ENCODE peak calls at places on chromosome 3, in four cellular contexts. One of them, this sample, is unnamed.

GRCh38 chr3:107193114-107193513 is 184.1 kb upstream of the CCDC54 start:
- DNase-seq in EL: no peak
- DNase-seq in T follicular helper cell: no peak
- DNase-seq in ELR: no peak
- DNase-seq in this sample: no peak

GRCh38 chr3:193572426-193572908 is 17.8 kb upstream of the ATP13A4 start:
- DNase-seq in EL: peak
- DNase-seq in T follicular helper cell: peak
- DNase-seq in ELR: peak
- DNase-seq in this sample: peak

GRCh38 chr3:33058780-33059179 is 38.2 kb downstream of the GLB1 start:
- DNase-seq in EL: no peak
- DNase-seq in T follicular helper cell: no peak
- DNase-seq in ELR: no peak
- DNase-seq in this sample: no peak

GRCh38 chr3:182644800-182645433 is 148.4 kb upstream of the ATP11B start:
- DNase-seq in EL: no peak
- DNase-seq in T follicular helper cell: no peak
- DNase-seq in ELR: no peak
- DNase-seq in this sample: no peak

GRCh38 chr3:66362541-66362941 is 138.3 kb downstream of the LRIG1 start:
- DNase-seq in EL: peak
- DNase-seq in T follicular helper cell: no peak
- DNase-seq in ELR: peak
- DNase-seq in this sample: no peak

GRCh38 chr3:37711721-37712120 is 150.0 kb upstream of the CTDSPL start:
- DNase-seq in EL: no peak
- DNase-seq in T follicular helper cell: no peak
- DNase-seq in ELR: no peak
- DNase-seq in this sample: no peak

GRCh38 chr3:111607242-111607641 is 12.1 kb upstream of the ZBED2 start:
- DNase-seq in EL: no peak
- DNase-seq in T follicular helper cell: no peak
- DNase-seq in ELR: no peak
- DNase-seq in this sample: no peak

GRCh38 chr3:77412591-77412990 is 372.7 kb downstream of the ROBO2 start:
- DNase-seq in EL: peak
- DNase-seq in T follicular helper cell: no peak
- DNase-seq in ELR: peak
- DNase-seq in this sample: no peak

GRCh38 chr3:141393151-141394076 is 25.1 kb downstream of the ZBTB38 start:
- DNase-seq in EL: peak
- DNase-seq in T follicular helper cell: no peak
- DNase-seq in ELR: no peak
- DNase-seq in this sample: no peak

This sample was measured in T-helper 9 cell.